ENCODE peak calls at places on chromosomes 5 and 9, in six cellular contexts. O is esophagus muscularis mucosa, I is HCT116, L is stomach, X is upper lobe of left lung, F is sigmoid colon. E is an unnamed sample.

GRCh38 chr5:59042683-59043082 is 459.8 kb downstream of the RAB3C start:
- DNase-seq in L (peak), X (peak), F (peak), O (no peak), I (no peak), E (no peak)

GRCh38 chr5:62041364-62041763 is 264.6 kb upstream of the KIF2A start:
- DNase-seq in F (no peak), L (no peak), O (no peak), X (no peak), I (no peak), E (no peak)

GRCh38 chr5:56669534-56670483 is 145.5 kb upstream of the MAP3K1 start:
- DNase-seq in F (peak), O (no peak), X (peak), L (peak), I (no peak), E (peak)

GRCh38 chr5:174737335-174737734 is 13.0 kb downstream of the MSX2 start:
- DNase-seq in I (no peak), L (no peak), O (no peak), F (no peak), X (no peak), E (no peak)

GRCh38 chr9:74645007-74645639 is 148.0 kb downstream of the RORB start:
- DNase-seq in X (no peak), F (no peak), I (peak), O (no peak), L (no peak), E (no peak)

GRCh38 chr5:87302061-87302460 is 34.4 kb downstream of the RASA1 start:
- DNase-seq in F (no peak), X (no peak), I (no peak), O (no peak), L (no peak), E (no peak)

GRCh38 chr5:54309237-54309636 is 1.1 kb downstream of the ARL15 start:
- DNase-seq in X (no peak), I (no peak), L (no peak), F (no peak), O (no peak), E (no peak)

GRCh38 chr5:435156-435790 is 7.7 kb upstream of the EXOC3 start:
- DNase-seq in L (no peak), X (no peak), O (no peak), I (no peak), F (peak), E (no peak)

DNA sequence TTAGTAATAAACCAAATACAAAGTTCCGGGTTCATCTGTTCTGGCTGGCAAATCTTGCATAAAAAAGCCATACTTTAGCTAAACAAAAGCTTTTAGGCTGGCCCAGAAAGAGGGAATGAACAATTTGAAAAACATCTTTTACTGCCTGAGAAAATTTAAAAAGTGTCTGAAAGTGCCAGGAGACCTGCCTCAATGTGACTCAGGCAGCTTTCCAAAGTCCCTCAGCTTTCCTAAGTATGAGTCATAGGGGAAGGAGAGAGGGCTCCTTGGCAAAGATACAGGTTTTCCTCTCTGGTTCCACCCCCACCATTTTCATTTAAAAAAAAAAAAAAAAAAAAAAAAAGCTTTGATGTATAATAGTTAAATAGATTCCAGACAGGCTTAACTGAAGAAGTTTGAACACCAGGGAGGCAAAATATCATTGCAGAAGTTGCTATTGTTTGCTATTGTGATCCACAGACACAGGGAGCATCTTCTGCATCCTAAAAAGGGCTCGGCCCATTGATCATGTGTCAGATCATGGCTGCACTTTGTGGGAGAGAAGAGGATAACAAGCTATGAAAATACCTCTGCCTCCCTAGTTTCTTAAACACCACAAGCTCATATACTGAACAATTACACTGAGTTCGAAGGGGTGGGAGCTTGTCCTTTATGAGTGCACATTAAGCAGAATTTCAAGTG is 71.5 kb downstream of the MRPS27 start:
- DNase-seq in I (peak), O (no peak), L (no peak), X (peak), F (peak), E (no peak)
- TF ChIP-seq POLR2AphosphoS5 in I (peak), O (peak), L (no peak), X (no peak), F (peak), E (no peak)

GRCh38 chr9:15306068-15306756 is 804 bp downstream of the TTC39B start:
- DNase-seq in O (peak), F (peak), L (peak), I (no peak), X (peak), E (peak)
- H3K4me3 ChIP-seq in O (peak), F (peak), L (peak), I (peak), X (peak), E (peak)

GRCh38 chr9:37486616-37487544 is 1.1 kb downstream of the POLR1E start:
- DNase-seq in L (no peak), O (no peak), I (no peak), F (peak), X (no peak), E (peak)
- TF ChIP-seq POLR2A in L (no peak), O (no peak), I (no peak), F (no peak), X (no peak), E (no peak)

GRCh38 chr9:115146581-115147021 is 28.6 kb upstream of the TNC start:
- DNase-seq in L (no peak), F (peak), O (no peak), I (no peak), X (no peak), E (no peak)
- TF ChIP-seq POLR2AphosphoS5 in L (peak), F (peak), O (peak), I (no peak), X (no peak), E (peak)

GRCh38 chr9:70044450-70045307 is 1.0 kb downstream of the MAMDC2 start:
- DNase-seq in X (peak), L (peak), O (peak), F (peak), I (no peak), E (no peak)
- H3K4me3 ChIP-seq in X (peak), L (peak), O (peak), F (peak), I (peak), E (peak)

GRCh38 chr5:160462167-160462566 is 40.5 kb downstream of the PTTG1 start:
- DNase-seq in L (no peak), O (no peak), I (no peak), X (no peak), F (no peak), E (no peak)
- TF ChIP-seq POLR2A in L (no peak), O (no peak), I (no peak), X (no peak), F (no peak), E (no peak)

DNA sequence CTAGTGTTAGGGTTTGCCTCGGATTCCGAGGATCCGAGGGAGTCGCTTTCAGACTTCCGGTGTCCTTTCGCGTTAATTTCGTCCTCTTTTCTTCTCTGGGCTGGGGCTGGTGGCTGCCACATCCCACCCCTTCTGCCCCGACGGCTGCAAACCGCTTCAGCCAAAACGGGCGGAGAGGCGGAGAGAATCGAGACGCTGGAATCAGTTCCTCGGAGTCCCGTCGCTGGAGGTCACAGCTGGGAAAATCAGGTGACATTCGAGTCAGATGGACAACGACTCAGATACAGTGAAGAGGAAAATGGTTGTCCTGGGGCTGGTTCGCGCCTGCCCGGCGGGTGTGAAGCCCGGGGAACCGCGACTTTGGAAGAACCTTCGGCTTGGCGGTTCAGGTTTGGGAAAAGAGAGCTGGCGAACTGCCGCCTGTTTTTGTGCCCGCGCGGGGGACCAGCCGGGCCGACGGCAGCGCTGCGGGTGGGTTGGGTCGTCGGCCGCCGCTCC is 8.9 kb upstream of the NKX2-5 start:
- DNase-seq in I (no peak), O (no peak), L (no peak), X (no peak), F (no peak), E (no peak)
- TF ChIP-seq POLR2AphosphoS5 in I (no peak), O (no peak), L (no peak), X (no peak), F (no peak), E (no peak)

GRCh38 chr5:149667084-149667826 is 62.9 kb upstream of the PPARGC1B start:
- DNase-seq in F (no peak), L (no peak), X (no peak), O (no peak), I (peak), E (no peak)
- H3K4me3 ChIP-seq in F (no peak), L (no peak), X (no peak), O (no peak), I (no peak), E (no peak)

GRCh38 chr9:96418920-96419690 is 935 bp upstream of the ZNF367 start:
- DNase-seq in O (peak), X (peak), I (no peak), F (peak), L (peak), E (peak)
- TF ChIP-seq POLR2A in O (peak), X (peak), I (peak), F (peak), L (peak), E (no peak)